ENCODE peak calls at places on chromosomes 12 and 14, in six cellular contexts. One of them, this sample, is unnamed. For H3K36me3 and H3K27me3, the result is how much of the 10 kb centered on the place peaks cover.

GRCh38 chr14:103994535-103995184 is 52.3 kb upstream of the RD3L start:
- DNase-seq in tibial artery: no peak
- DNase-seq in CD8-positive, alpha-beta T cell: no peak
- DNase-seq in tibial nerve: no peak
- DNase-seq in ovary: no peak
- DNase-seq in PC-3: peak
- DNase-seq in this sample: no peak

GRCh38 chr14:76867536-76868452 is 41.6 kb downstream of the LRRC74A start:
- DNase-seq in ovary: no peak
- DNase-seq in CD8-positive, alpha-beta T cell: no peak
- DNase-seq in tibial artery: no peak
- DNase-seq in tibial nerve: no peak
- DNase-seq in PC-3: no peak
- DNase-seq in this sample: peak

GRCh38 chr12:130566446-130567155 is 149.5 kb downstream of the RIMBP2 start:
- DNase-seq in CD8-positive, alpha-beta T cell: no peak
- DNase-seq in tibial artery: no peak
- DNase-seq in PC-3: no peak
- DNase-seq in ovary: no peak
- DNase-seq in tibial nerve: no peak
- DNase-seq in this sample: no peak

GRCh38 chr12:57992001-57992400 is 50.6 kb downstream of the ATP23 start:
- DNase-seq in ovary: no peak
- DNase-seq in tibial artery: no peak
- DNase-seq in tibial nerve: no peak
- DNase-seq in CD8-positive, alpha-beta T cell: no peak
- DNase-seq in PC-3: no peak
- DNase-seq in this sample: no peak

GRCh38 chr12:92605621-92606170 is 97.1 kb upstream of the PLEKHG7 start:
- DNase-seq in PC-3: no peak
- DNase-seq in ovary: no peak
- DNase-seq in tibial artery: no peak
- DNase-seq in tibial nerve: no peak
- DNase-seq in CD8-positive, alpha-beta T cell: no peak
- DNase-seq in this sample: no peak

GRCh38 chr14:64880382-64881121 is 845 bp upstream of the SPTB start:
- DNase-seq in tibial artery: peak
- DNase-seq in PC-3: peak
- DNase-seq in ovary: no peak
- DNase-seq in CD8-positive, alpha-beta T cell: peak
- DNase-seq in tibial nerve: no peak
- DNase-seq in this sample: peak

GRCh38 chr12:122944588-122944987 is 21.7 kb downstream of the ABCB9 start:
- DNase-seq in tibial nerve: no peak
- DNase-seq in ovary: no peak
- DNase-seq in CD8-positive, alpha-beta T cell: no peak
- DNase-seq in PC-3: peak
- DNase-seq in tibial artery: no peak
- DNase-seq in this sample: no peak

GRCh38 chr12:72272731-72273498 is 745 bp downstream of the TRHDE start:
- DNase-seq in tibial artery: no peak
- DNase-seq in PC-3: peak
- DNase-seq in CD8-positive, alpha-beta T cell: no peak
- DNase-seq in ovary: peak
- DNase-seq in tibial nerve: no peak
- DNase-seq in this sample: no peak

GRCh38 chr12:91274886-91275285 is 92.3 kb upstream of the DCN start:
- DNase-seq in ovary: no peak
- DNase-seq in CD8-positive, alpha-beta T cell: no peak
- DNase-seq in PC-3: no peak
- DNase-seq in tibial artery: no peak
- DNase-seq in tibial nerve: no peak
- DNase-seq in this sample: no peak

GRCh38 chr12:124684496-124684895 is 117.1 kb upstream of the NCOR2 start:
- DNase-seq in ovary: no peak
- DNase-seq in tibial artery: peak
- DNase-seq in PC-3: peak
- DNase-seq in tibial nerve: no peak
- DNase-seq in CD8-positive, alpha-beta T cell: no peak
- DNase-seq in this sample: no peak

GRCh38 chr14:74583689-74584434 is 28.2 kb downstream of the LTBP2 start:
- DNase-seq in ovary: no peak
- DNase-seq in CD8-positive, alpha-beta T cell: no peak
- DNase-seq in PC-3: peak
- DNase-seq in tibial artery: no peak
- DNase-seq in tibial nerve: no peak
- DNase-seq in this sample: no peak

GRCh38 chr12:25694072-25694471 is 141.0 kb upstream of the LMNTD1 start:
- DNase-seq in ovary: no peak
- DNase-seq in tibial artery: peak
- DNase-seq in PC-3: peak
- DNase-seq in tibial nerve: peak
- DNase-seq in CD8-positive, alpha-beta T cell: no peak
- DNase-seq in this sample: no peak

GRCh38 chr14:94362614-94363133 is 25.7 kb downstream of the SERPINA1 start:
- DNase-seq in PC-3: no peak
- DNase-seq in tibial nerve: no peak
- DNase-seq in CD8-positive, alpha-beta T cell: no peak
- DNase-seq in ovary: no peak
- DNase-seq in tibial artery: peak
- DNase-seq in this sample: no peak

GRCh38 chr12:8037947-8038346 is 5.4 kb downstream of the FOXJ2 start:
- DNase-seq in tibial nerve: no peak
- DNase-seq in CD8-positive, alpha-beta T cell: no peak
- DNase-seq in PC-3: no peak
- DNase-seq in tibial artery: no peak
- DNase-seq in ovary: no peak
- DNase-seq in this sample: no peak

GRCh38 chr14:61512508-61512907 is 182.8 kb upstream of the HIF1A start:
- DNase-seq in tibial nerve: no peak
- DNase-seq in CD8-positive, alpha-beta T cell: no peak
- DNase-seq in tibial artery: no peak
- DNase-seq in PC-3: peak
- DNase-seq in ovary: no peak
- DNase-seq in this sample: no peak

GRCh38 chr12:122031342-122032216 is 9.9 kb downstream of the BCL7A start:
- DNase-seq in tibial nerve: no peak
- DNase-seq in PC-3: peak
- DNase-seq in CD8-positive, alpha-beta T cell: no peak
- DNase-seq in ovary: peak
- DNase-seq in tibial artery: no peak
- DNase-seq in this sample: peak

GRCh38 chr12:76030378-76031080 is 1.0 kb downstream of the PHLDA1 start:
- DNase-seq in tibial artery: peak
- DNase-seq in PC-3: no peak
- DNase-seq in CD8-positive, alpha-beta T cell: peak
- DNase-seq in ovary: peak
- DNase-seq in tibial nerve: no peak
- DNase-seq in this sample: peak

GRCh38 chr12:76026643-76027063 is 4.9 kb downstream of the PHLDA1 start:
- DNase-seq in PC-3: peak
- DNase-seq in CD8-positive, alpha-beta T cell: no peak
- DNase-seq in tibial artery: no peak
- DNase-seq in tibial nerve: no peak
- DNase-seq in ovary: no peak
- DNase-seq in this sample: no peak

GRCh38 chr12:76031081-76031413 is 529 bp downstream of the PHLDA1 start:
- DNase-seq in ovary: no peak
- DNase-seq in tibial nerve: no peak
- DNase-seq in PC-3: peak
- DNase-seq in tibial artery: peak
- DNase-seq in CD8-positive, alpha-beta T cell: no peak
- DNase-seq in this sample: no peak

GRCh38 chr12:76029982-76030377 is 1.6 kb downstream of the PHLDA1 start:
- DNase-seq in CD8-positive, alpha-beta T cell: no peak
- DNase-seq in ovary: peak
- DNase-seq in tibial nerve: no peak
- DNase-seq in tibial artery: no peak
- DNase-seq in PC-3: peak
- DNase-seq in this sample: no peak

DNA sequence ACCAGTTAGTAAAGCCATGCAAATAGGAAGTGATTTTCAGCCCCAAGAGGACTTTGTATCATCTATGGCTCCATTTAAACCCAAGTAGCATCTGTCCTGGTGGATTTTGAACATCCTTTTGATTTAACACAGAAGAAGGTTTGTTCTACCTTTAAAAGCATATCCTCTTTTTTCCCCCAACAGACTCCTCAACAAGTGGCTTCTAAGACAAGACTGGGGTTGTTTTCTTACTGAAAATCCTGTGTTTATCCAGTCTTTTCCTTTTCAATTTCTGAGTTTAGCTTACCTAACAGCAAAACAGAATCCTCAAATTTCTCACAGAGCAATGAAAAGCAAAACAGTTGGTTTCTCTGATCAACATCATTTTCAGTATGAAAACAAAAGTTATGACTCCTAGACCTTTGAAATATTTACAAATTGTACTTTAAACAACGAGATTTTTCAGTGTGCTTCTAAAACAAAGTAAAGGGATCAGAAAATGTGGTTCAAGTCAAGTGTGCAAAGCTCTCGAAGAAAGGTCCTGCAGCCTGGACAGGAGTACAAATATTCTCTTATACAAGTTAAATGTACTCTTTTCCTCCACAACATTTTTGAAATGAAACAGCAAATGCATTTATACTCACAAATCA is 2.8 kb downstream of the PHLDA1 start:
- DNase-seq in tibial artery: no peak
- DNase-seq in PC-3: no peak
- DNase-seq in tibial nerve: no peak
- DNase-seq in CD8-positive, alpha-beta T cell: no peak
- DNase-seq in ovary: no peak
- DNase-seq in this sample: no peak
- H3K4me3 ChIP-seq in tibial artery: peak
- H3K4me3 ChIP-seq in PC-3: peak
- H3K4me3 ChIP-seq in tibial nerve: peak
- H3K4me3 ChIP-seq in CD8-positive, alpha-beta T cell: no peak
- H3K4me3 ChIP-seq in ovary: peak
- H3K4me3 ChIP-seq in this sample: peak

DNA sequence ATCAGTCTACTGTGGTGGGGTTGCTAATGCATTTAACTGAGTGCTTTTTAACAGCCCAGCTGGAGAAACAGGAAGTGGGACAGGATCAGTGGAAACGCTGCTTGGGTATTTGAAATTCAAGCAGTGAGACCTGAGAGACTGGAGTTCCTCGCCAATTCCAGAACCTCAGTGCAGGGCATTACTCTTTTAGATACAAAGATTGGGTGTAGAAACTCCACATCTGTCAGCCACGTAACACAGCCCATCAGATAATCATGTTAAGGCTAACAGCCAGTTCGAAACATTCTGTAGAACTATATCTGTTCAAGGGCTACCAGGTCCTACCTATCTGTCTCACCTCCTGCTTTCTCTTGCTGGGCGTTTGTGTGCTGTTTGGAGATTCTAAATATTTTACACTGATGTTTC is 45.5 kb downstream of the RAD52 start:
- DNase-seq in tibial artery: no peak
- DNase-seq in PC-3: no peak
- DNase-seq in CD8-positive, alpha-beta T cell: no peak
- DNase-seq in tibial nerve: no peak
- DNase-seq in ovary: no peak
- DNase-seq in this sample: no peak
- H3K36me3 ChIP-seq in tibial artery: half or more
- H3K36me3 ChIP-seq in PC-3: under half
- H3K36me3 ChIP-seq in CD8-positive, alpha-beta T cell: half or more
- H3K36me3 ChIP-seq in tibial nerve: under half
- H3K36me3 ChIP-seq in ovary: under half
- H3K36me3 ChIP-seq in this sample: half or more

DNA sequence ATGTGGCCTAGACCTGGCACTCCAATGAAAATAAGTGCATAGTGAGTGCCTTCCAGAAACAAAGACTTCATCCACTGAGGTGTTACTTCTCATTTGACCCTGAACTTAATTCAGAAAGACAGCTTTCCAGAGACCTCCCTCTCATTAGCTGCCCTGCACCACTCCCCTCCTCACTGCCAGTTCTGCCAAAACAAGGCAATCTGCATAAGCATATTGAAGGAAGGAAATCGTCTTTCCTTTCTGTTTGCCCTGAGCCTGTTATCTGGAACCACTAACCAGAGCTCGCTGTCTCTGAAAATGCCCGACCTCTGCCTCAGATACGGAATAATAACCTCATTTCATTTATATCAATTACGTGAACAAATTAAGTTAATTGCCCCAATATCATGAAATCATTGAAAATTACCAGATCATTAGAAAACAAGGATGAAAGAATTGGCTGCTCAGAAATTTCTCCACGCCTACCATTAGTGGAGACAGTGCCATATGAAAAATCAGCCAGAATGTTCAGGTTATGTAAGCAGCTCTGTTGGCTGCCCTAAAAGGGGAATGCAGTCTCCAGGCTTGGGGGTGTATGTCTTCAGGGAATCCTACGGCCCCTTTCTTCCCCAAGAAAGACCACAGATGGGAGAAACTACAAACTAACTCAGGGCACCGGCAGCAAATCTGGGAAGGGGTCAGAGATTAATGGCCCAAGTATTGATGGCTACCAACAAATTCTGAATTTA is 149.9 kb upstream of the FKBP4 start:
- DNase-seq in ovary: no peak
- DNase-seq in PC-3: no peak
- DNase-seq in tibial nerve: no peak
- DNase-seq in CD8-positive, alpha-beta T cell: no peak
- DNase-seq in tibial artery: no peak
- DNase-seq in this sample: no peak
- H3K27me3 ChIP-seq in ovary: under half
- H3K27me3 ChIP-seq in PC-3: half or more
- H3K27me3 ChIP-seq in tibial nerve: under half
- H3K27me3 ChIP-seq in CD8-positive, alpha-beta T cell: under half
- H3K27me3 ChIP-seq in tibial artery: under half
- H3K27me3 ChIP-seq in this sample: under half

GRCh38 chr14:50736932-50737419 is 68.9 kb upstream of the SAV1 start:
- DNase-seq in PC-3: no peak
- DNase-seq in tibial nerve: no peak
- DNase-seq in CD8-positive, alpha-beta T cell: no peak
- DNase-seq in ovary: no peak
- DNase-seq in tibial artery: no peak
- DNase-seq in this sample: no peak

GRCh38 chr14:50740858-50741257 is 72.8 kb upstream of the SAV1 start:
- DNase-seq in ovary: no peak
- DNase-seq in tibial nerve: no peak
- DNase-seq in PC-3: no peak
- DNase-seq in tibial artery: no peak
- DNase-seq in CD8-positive, alpha-beta T cell: no peak
- DNase-seq in this sample: no peak

GRCh38 chr14:50741571-50741970 is 73.5 kb upstream of the SAV1 start:
- DNase-seq in PC-3: peak
- DNase-seq in ovary: no peak
- DNase-seq in CD8-positive, alpha-beta T cell: no peak
- DNase-seq in tibial nerve: no peak
- DNase-seq in tibial artery: no peak
- DNase-seq in this sample: no peak

GRCh38 chr14:50734950-50735697 is 67.0 kb upstream of the SAV1 start:
- DNase-seq in tibial artery: no peak
- DNase-seq in CD8-positive, alpha-beta T cell: no peak
- DNase-seq in ovary: no peak
- DNase-seq in PC-3: peak
- DNase-seq in tibial nerve: no peak
- DNase-seq in this sample: no peak

DNA sequence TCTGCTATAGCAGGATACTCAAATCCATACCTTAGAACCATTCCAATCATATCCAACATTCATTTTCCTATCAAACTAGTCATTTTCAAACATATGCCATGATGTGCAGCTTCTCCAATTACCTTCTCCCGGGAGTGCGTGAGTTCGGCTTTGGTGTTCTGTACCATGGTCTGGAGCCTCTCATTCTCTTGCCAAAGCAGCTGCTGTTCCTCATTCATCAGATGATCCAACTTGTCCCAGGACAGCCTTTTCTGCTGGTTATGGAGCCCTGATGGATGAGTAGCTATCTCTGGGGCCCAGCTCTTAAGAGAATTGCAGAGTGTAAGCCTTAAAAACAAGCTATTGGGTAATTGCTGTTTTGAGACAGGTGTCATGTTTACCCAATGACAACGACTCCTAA is 71.1 kb upstream of the SAV1 start:
- DNase-seq in PC-3: no peak
- DNase-seq in tibial artery: no peak
- DNase-seq in ovary: no peak
- DNase-seq in tibial nerve: no peak
- DNase-seq in CD8-positive, alpha-beta T cell: no peak
- DNase-seq in this sample: no peak
- H3K4me3 ChIP-seq in PC-3: no peak
- H3K4me3 ChIP-seq in tibial artery: no peak
- H3K4me3 ChIP-seq in ovary: no peak
- H3K4me3 ChIP-seq in tibial nerve: no peak
- H3K4me3 ChIP-seq in CD8-positive, alpha-beta T cell: no peak
- H3K4me3 ChIP-seq in this sample: no peak

This sample was measured in left ventricle myocardium inferior.